ENCODE peak calls at places on chromosomes 1 and 21, in four cellular contexts. Y, A, L and V are unnamed samples.

GRCh38 chr21:15005391-15005790 is 59.4 kb downstream of the NRIP1 start:
- DNase-seq in Y (no peak), A (peak; percentile 74), L (no peak), V (peak; percentile 88)

GRCh38 chr1:224558904-224559303 is 57.2 kb upstream of the CNIH3 start:
- DNase-seq in Y (no peak), A (no peak), L (no peak), V (no peak)

GRCh38 chr1:24925082-24925779 is 4.8 kb downstream of the RUNX3 start:
- DNase-seq in Y (peak; percentile 68), A (no peak), L (no peak), V (no peak)

GRCh38 chr1:185837711-185838110 is 103.5 kb downstream of the HMCN1 start:
- DNase-seq in Y (no peak), A (no peak), L (no peak), V (no peak)

GRCh38 chr1:115190766-115191165 is 101.5 kb upstream of the TSPAN2 start:
- DNase-seq in Y (no peak), A (no peak), L (no peak), V (no peak)

GRCh38 chr1:223363856-223364684 is at the start of gene SUSD4:
- DNase-seq in Y (no peak), A (no peak), L (no peak), V (no peak)

GRCh38 chr1:94411217-94411616 is 7.0 kb upstream of the ABCD3 start:
- DNase-seq in Y (peak; percentile 20), A (no peak), L (no peak), V (no peak)

GRCh38 chr1:32182060-32182459 is 2.6 kb downstream of the TXLNA start:
- DNase-seq in Y (no peak), A (no peak), L (no peak), V (no peak)

GRCh38 chr1:156712626-156713025 is 7.2 kb upstream of the CRABP2 start:
- DNase-seq in Y (no peak), A (no peak), L (no peak), V (no peak)

GRCh38 chr21:14690886-14691285 is 144.8 kb upstream of the SAMSN1 start:
- DNase-seq in Y (no peak), A (no peak), L (no peak), V (no peak)

GRCh38 chr1:226829105-226829504 is 41.3 kb upstream of the PSEN2 start:
- DNase-seq in Y (no peak), A (no peak), L (no peak), V (no peak)

GRCh38 chr1:83761084-83761760 is 237.7 kb downstream of the TTLL7 start:
- DNase-seq in Y (peak; percentile 45), A (no peak), L (no peak), V (no peak)

GRCh38 chr21:24023402-24023801 is 1583.9 kb downstream of the MRPL39 start:
- DNase-seq in Y (no peak), A (no peak), L (no peak), V (no peak)

GRCh38 chr1:78319603-78320002 is 171.2 kb upstream of the PTGFR start:
- DNase-seq in Y (no peak), A (no peak), L (no peak), V (no peak)

GRCh38 chr21:25421327-25422028 is 185.8 kb downstream of the MRPL39 start:
- DNase-seq in Y (peak; percentile 93), A (peak; percentile 15), L (no peak), V (peak; percentile 58)

GRCh38 chr1:98289296-98289695 is 368.5 kb upstream of the DPYD start:
- DNase-seq in Y (no peak), A (no peak), L (no peak), V (no peak)

GRCh38 chr1:70142120-70142519 is 63.3 kb downstream of the LRRC40 start:
- DNase-seq in Y (no peak), A (no peak), L (no peak), V (no peak)

GRCh38 chr21:28971171-28971570 is 21.5 kb downstream of the LTN1 start:
- DNase-seq in Y (no peak), A (no peak), L (no peak), V (peak; percentile 48)

GRCh38 chr21:31974454-31974985 is 101.7 kb downstream of the HUNK start:
- DNase-seq in Y (no peak), A (no peak), L (no peak), V (peak; percentile 28)

DNA sequence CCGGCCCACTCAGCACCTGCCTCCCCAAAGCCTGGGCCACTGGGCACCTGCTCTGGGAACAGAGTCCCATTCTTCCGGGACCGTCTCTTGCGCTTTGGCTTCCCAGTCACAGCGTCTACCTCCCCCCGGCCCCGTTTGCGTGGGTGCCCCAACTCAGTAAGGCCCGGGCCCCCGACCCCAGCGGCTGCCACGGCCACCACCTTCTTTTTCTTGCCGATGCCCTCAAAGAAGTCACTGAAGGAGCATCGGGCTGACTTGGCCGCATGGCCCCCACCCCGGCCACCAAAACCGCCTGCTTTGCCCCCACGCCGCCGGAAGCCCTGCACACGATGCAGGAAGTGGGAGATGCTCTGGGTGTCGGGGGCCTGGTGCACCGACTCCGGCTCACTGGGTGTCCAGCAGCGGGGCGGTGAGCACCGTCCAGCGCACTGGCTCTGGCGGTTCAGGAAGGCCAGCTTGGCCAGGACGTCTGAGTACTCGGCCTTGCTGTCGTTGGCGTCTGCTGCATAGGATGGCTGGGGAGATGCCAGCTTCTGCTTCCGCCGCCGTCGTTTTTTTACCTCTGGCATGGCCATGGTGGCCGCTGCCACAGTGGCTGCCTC is 54.0 kb downstream of the AHDC1 start:
- DNase-seq in Y (no peak), A (no peak), L (no peak), V (no peak)
- TF ChIP-seq ZNF274 in Y (no peak), A (no peak), L (no peak), V (no peak)

GRCh38 chr1:201633811-201634210 is 94.9 kb downstream of the NAV1 start:
- DNase-seq in Y (no peak), A (no peak), L (no peak), V (no peak)
- TF ChIP-seq SUZ12 in Y (no peak), A (no peak), L (no peak), V (no peak)

GRCh38 chr1:56908619-56909340 is 54.2 kb downstream of the C8A start:
- DNase-seq in Y (no peak), A (no peak), L (peak; percentile 82), V (no peak)
- TF ChIP-seq YY1 in Y (no peak), A (no peak), L (no peak), V (no peak)

DNA sequence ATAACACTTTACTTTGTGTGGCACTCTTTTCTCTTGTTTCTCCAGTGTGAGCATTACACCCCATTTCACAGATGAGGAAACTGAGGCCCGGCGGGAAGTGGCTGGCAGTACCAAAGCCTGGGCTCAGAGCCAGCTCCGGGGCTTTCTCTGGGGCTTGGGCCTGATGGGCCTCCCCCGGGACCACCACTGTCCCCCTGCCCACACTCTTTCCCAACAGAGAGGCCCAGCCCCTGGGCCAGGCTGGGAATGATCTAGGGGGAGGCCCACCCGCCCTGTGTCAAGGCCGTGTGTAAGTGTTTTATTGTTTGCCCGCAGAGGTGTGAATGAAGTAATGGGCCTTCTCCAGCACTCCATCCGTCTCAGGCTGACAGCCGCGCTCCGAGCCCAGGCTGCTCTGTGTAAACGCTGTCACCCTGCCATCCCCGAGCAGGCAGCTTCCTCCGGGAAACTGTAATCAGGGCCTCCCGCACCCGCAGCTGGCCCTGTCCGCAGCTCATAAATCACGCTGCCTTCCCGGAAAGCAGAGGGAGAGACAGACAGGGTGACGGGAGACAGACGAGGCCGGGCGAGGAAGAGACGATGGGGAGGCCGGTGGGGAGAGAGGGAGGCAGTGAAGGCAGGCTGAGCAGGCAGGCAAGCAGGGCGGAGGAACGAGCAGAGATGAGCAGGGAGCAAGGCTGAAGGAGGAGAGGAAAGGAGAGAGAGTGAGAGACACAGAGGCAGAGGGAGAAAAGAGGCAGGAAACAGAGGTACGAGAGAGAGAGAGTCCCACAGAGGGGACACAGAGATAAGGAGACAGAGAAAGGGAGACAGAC is 109.7 kb upstream of the ZBTB40 start:
- DNase-seq in Y (no peak), A (no peak), L (no peak), V (no peak)
- TF ChIP-seq ZNF274 in Y (no peak), A (no peak), L (no peak), V (no peak)

GRCh38 chr1:176567190-176567794 is 104.3 kb downstream of the PAPPA2 start:
- DNase-seq in Y (no peak), A (no peak), L (no peak), V (no peak)
- TF ChIP-seq SUZ12 in Y (no peak), A (no peak), L (no peak), V (no peak)

GRCh38 chr1:175597206-175597605 is 146.2 kb downstream of the TNR start:
- DNase-seq in Y (no peak), A (no peak), L (no peak), V (no peak)
- TF ChIP-seq YY1 in Y (no peak), A (no peak), L (no peak), V (no peak)